ENCODE peak calls at places on chromosomes 12 and 14, in seven cellular contexts. S is cardiac fibroblast, P is nephron progenitor cell, N is ELR, W is tibial nerve, D is T-helper 2 cell, L is HS-5. I is an unnamed sample.

GRCh38 chr12:19855876-19856275 is 416.6 kb downstream of the AEBP2 start:
- DNase-seq in S (peak; percentile 51), P (no peak), N (no peak), W (no peak), D (no peak), L (no peak), I (no peak)

GRCh38 chr12:132393991-132394949 is 64.9 kb upstream of the GALNT9 start:
- DNase-seq in S (no peak), P (no peak), N (peak; percentile 15), W (no peak), D (no peak), L (no peak), I (no peak)

GRCh38 chr14:51836417-51836816 is 24.0 kb upstream of the GNG2 start:
- DNase-seq in S (no peak), P (no peak), N (no peak), W (no peak), D (no peak), L (no peak), I (no peak)

GRCh38 chr12:120457133-120457532 is 10.9 kb downstream of the GATC start:
- DNase-seq in S (no peak), P (no peak), N (peak; percentile 47), W (no peak), D (no peak), L (no peak), I (no peak)

GRCh38 chr12:480831-481230 is 21.1 kb downstream of the B4GALNT3 start:
- DNase-seq in S (peak; percentile 75), P (no peak), N (no peak), W (no peak), D (no peak), L (no peak), I (peak; percentile 86)

GRCh38 chr14:91873476-91874265 is 6.3 kb upstream of the TC2N start:
- DNase-seq in S (peak; percentile 36), P (no peak), N (no peak), W (no peak), D (no peak), L (no peak), I (no peak)

GRCh38 chr12:105626653-105627052 is 296.2 kb downstream of the C12orf75 start:
- DNase-seq in S (no peak), P (no peak), N (no peak), W (no peak), D (no peak), L (no peak), I (no peak)

GRCh38 chr12:41576925-41577324 is 388.8 kb downstream of the PDZRN4 start:
- DNase-seq in S (no peak), P (no peak), N (no peak), W (no peak), D (no peak), L (no peak), I (no peak)

GRCh38 chr14:104919993-104920315 is 4.7 kb upstream of the PLD4 start:
- DNase-seq in S (no peak), P (no peak), N (no peak), W (no peak), D (no peak), L (no peak), I (no peak)

GRCh38 chr12:102816816-102817434 is 100.1 kb downstream of the PAH start:
- DNase-seq in S (peak; percentile 42), P (peak; percentile 9), N (peak; percentile 53), W (no peak), D (no peak), L (peak; percentile 4), I (peak; percentile 14)

GRCh38 chr14:96616168-96616681 is 114.0 kb downstream of the PAPOLA start:
- DNase-seq in S (no peak), P (no peak), N (no peak), W (no peak), D (no peak), L (no peak), I (no peak)

GRCh38 chr14:70905316-70905715 is 1.9 kb upstream of the PCNX1 start:
- DNase-seq in S (peak; percentile 97), P (no peak), N (peak; percentile 40), W (no peak), D (no peak), L (no peak), I (no peak)

GRCh38 chr14:75164809-75165208 is 11.6 kb downstream of the TMED10 start:
- DNase-seq in S (no peak), P (no peak), N (no peak), W (no peak), D (no peak), L (no peak), I (no peak)

GRCh38 chr12:45257185-45257585 is 41.3 kb downstream of the ANO6 start:
- DNase-seq in S (no peak), P (no peak), N (no peak), W (no peak), D (no peak), L (no peak), I (no peak)

GRCh38 chr12:39692258-39692853 is 72.8 kb upstream of the ABCD2 start:
- DNase-seq in S (peak; percentile 24), P (no peak), N (peak; percentile 25), W (no peak), D (no peak), L (no peak), I (peak; percentile 11)

GRCh38 chr12:125786143-125786542 is 720.9 kb downstream of the AACS start:
- DNase-seq in S (no peak), P (no peak), N (no peak), W (no peak), D (no peak), L (no peak), I (no peak)

GRCh38 chr12:124345795-124346194 is 50.9 kb downstream of the RFLNA start:
- DNase-seq in S (no peak), P (no peak), N (no peak), W (no peak), D (no peak), L (no peak), I (no peak)

GRCh38 chr12:113875681-113876080 is 90.4 kb downstream of the RBM19 start:
- DNase-seq in S (peak; percentile 69), P (no peak), N (peak; percentile 24), W (no peak), D (no peak), L (no peak), I (peak; percentile 48)

GRCh38 chr12:9134981-9135628 is 19.4 kb upstream of the A2M start:
- DNase-seq in S (peak; percentile 3), P (no peak), N (no peak), W (no peak), D (no peak), L (no peak), I (no peak)

GRCh38 chr14:63986789-63987533 is 134.2 kb downstream of the SYNE2 start:
- DNase-seq in S (peak; percentile 88), P (no peak), N (peak; percentile 61), W (no peak), D (no peak), L (peak; percentile 52), I (peak; percentile 65)

GRCh38 chr14:52069617-52070431 is 965 bp upstream of the NID2 start:
- DNase-seq in S (peak; percentile 59), P (peak; percentile 64), N (peak; percentile 71), W (no peak), D (no peak), L (no peak), I (peak; percentile 83)

GRCh38 chr12:80763874-80764273 is 47.2 kb downstream of the MYF5 start:
- DNase-seq in S (peak; percentile 77), P (peak; percentile 28), N (peak; percentile 70), W (peak; percentile 19), D (no peak), L (peak; percentile 49), I (peak; percentile 78)

GRCh38 chr12:68439368-68440045 is 107.3 kb upstream of the MDM1 start:
- DNase-seq in S (no peak), P (no peak), N (no peak), W (no peak), D (no peak), L (no peak), I (no peak)

GRCh38 chr14:22471545-22472121 is 117.4 kb downstream of the DAD1 start:
- DNase-seq in S (peak; percentile 71), P (peak; percentile 65), N (peak; percentile 38), W (no peak), D (no peak), L (no peak), I (peak; percentile 65)

GRCh38 chr14:69312608-69313007 is 52.6 kb downstream of the GALNT16 start:
- DNase-seq in S (no peak), P (no peak), N (no peak), W (no peak), D (no peak), L (no peak), I (no peak)

GRCh38 chr14:76699901-76700590 is 61.2 kb upstream of the VASH1 start:
- DNase-seq in S (no peak), P (no peak), N (no peak), W (no peak), D (no peak), L (no peak), I (no peak)

GRCh38 chr14:104096751-104097700 is 11.5 kb downstream of the ASPG start:
- DNase-seq in S (no peak), P (peak; percentile 34), N (no peak), W (no peak), D (no peak), L (no peak), I (no peak)

GRCh38 chr12:57611116-57611809 is at the start of gene ARHGEF25:
- DNase-seq in S (peak; percentile 65), P (peak; percentile 83), N (peak; percentile 71), W (peak; percentile 62), D (no peak), L (no peak), I (peak; percentile 51)

GRCh38 chr12:13562915-13563742 is 366.6 kb downstream of the EMP1 start:
- DNase-seq in S (no peak), P (no peak), N (no peak), W (no peak), D (no peak), L (no peak), I (no peak)